ENCODE peak calls at places on chromosomes 4 and X, in five cellular contexts. One of them, this sample, is unnamed.

GRCh38 chr4:82604522-82604921 is 42.7 kb upstream of the TMEM150C start:
- DNase-seq in activated naive CD4-positive, alpha-beta T cell treated with anti-CD3 and anti-CD28 coated beads, Interleukin-2, amount 50 U/mL, for 16 hours: no peak
- DNase-seq in activated naive CD8-positive, alpha-beta T cell treated with anti-CD3 and anti-CD28 coated beads, Interleukin-2, amount 50 U/mL, for 24 hours: no peak
- DNase-seq in EL: no peak
- DNase-seq in PC-3: no peak
- DNase-seq in this sample: no peak

GRCh38 chrX:9493936-9494335 is 29.1 kb downstream of the TBL1X start:
- DNase-seq in PC-3: no peak
- DNase-seq in activated naive CD4-positive, alpha-beta T cell treated with anti-CD3 and anti-CD28 coated beads, Interleukin-2, amount 50 U/mL, for 16 hours: no peak
- DNase-seq in EL: no peak
- DNase-seq in activated naive CD8-positive, alpha-beta T cell treated with anti-CD3 and anti-CD28 coated beads, Interleukin-2, amount 50 U/mL, for 24 hours: no peak
- DNase-seq in this sample: no peak

GRCh38 chr4:2069161-2069971 is 10.2 kb downstream of the NAT8L start:
- DNase-seq in EL: no peak
- DNase-seq in activated naive CD8-positive, alpha-beta T cell treated with anti-CD3 and anti-CD28 coated beads, Interleukin-2, amount 50 U/mL, for 24 hours: no peak
- DNase-seq in PC-3: no peak
- DNase-seq in activated naive CD4-positive, alpha-beta T cell treated with anti-CD3 and anti-CD28 coated beads, Interleukin-2, amount 50 U/mL, for 16 hours: no peak
- DNase-seq in this sample: no peak

GRCh38 chrX:48496660-48497059 is 12.1 kb upstream of the PORCN start:
- DNase-seq in activated naive CD4-positive, alpha-beta T cell treated with anti-CD3 and anti-CD28 coated beads, Interleukin-2, amount 50 U/mL, for 16 hours: no peak
- DNase-seq in EL: peak; percentile 15
- DNase-seq in activated naive CD8-positive, alpha-beta T cell treated with anti-CD3 and anti-CD28 coated beads, Interleukin-2, amount 50 U/mL, for 24 hours: no peak
- DNase-seq in PC-3: peak; percentile 22
- DNase-seq in this sample: peak; percentile 42

GRCh38 chrX:131649741-131650140 is 105.9 kb downstream of the OR13H1 start:
- DNase-seq in EL: no peak
- DNase-seq in activated naive CD4-positive, alpha-beta T cell treated with anti-CD3 and anti-CD28 coated beads, Interleukin-2, amount 50 U/mL, for 16 hours: no peak
- DNase-seq in PC-3: peak; percentile 29
- DNase-seq in activated naive CD8-positive, alpha-beta T cell treated with anti-CD3 and anti-CD28 coated beads, Interleukin-2, amount 50 U/mL, for 24 hours: no peak
- DNase-seq in this sample: no peak

GRCh38 chr4:113433536-113434246 is 327.8 kb downstream of the CAMK2D start:
- DNase-seq in PC-3: no peak
- DNase-seq in EL: peak; percentile 21
- DNase-seq in activated naive CD4-positive, alpha-beta T cell treated with anti-CD3 and anti-CD28 coated beads, Interleukin-2, amount 50 U/mL, for 16 hours: no peak
- DNase-seq in activated naive CD8-positive, alpha-beta T cell treated with anti-CD3 and anti-CD28 coated beads, Interleukin-2, amount 50 U/mL, for 24 hours: no peak
- DNase-seq in this sample: no peak

GRCh38 chr4:54215379-54216072 is 13.6 kb upstream of the PDGFRA start:
- DNase-seq in activated naive CD4-positive, alpha-beta T cell treated with anti-CD3 and anti-CD28 coated beads, Interleukin-2, amount 50 U/mL, for 16 hours: no peak
- DNase-seq in PC-3: no peak
- DNase-seq in EL: no peak
- DNase-seq in activated naive CD8-positive, alpha-beta T cell treated with anti-CD3 and anti-CD28 coated beads, Interleukin-2, amount 50 U/mL, for 24 hours: no peak
- DNase-seq in this sample: no peak

GRCh38 chr4:24164054-24164453 is 274.2 kb upstream of the PPARGC1A start:
- DNase-seq in PC-3: no peak
- DNase-seq in EL: no peak
- DNase-seq in activated naive CD8-positive, alpha-beta T cell treated with anti-CD3 and anti-CD28 coated beads, Interleukin-2, amount 50 U/mL, for 24 hours: no peak
- DNase-seq in activated naive CD4-positive, alpha-beta T cell treated with anti-CD3 and anti-CD28 coated beads, Interleukin-2, amount 50 U/mL, for 16 hours: no peak
- DNase-seq in this sample: peak; percentile 19

GRCh38 chrX:77899081-77899828 is at the start of gene COX7B:
- DNase-seq in PC-3: peak; percentile 99
- DNase-seq in activated naive CD4-positive, alpha-beta T cell treated with anti-CD3 and anti-CD28 coated beads, Interleukin-2, amount 50 U/mL, for 16 hours: peak; percentile 51
- DNase-seq in activated naive CD8-positive, alpha-beta T cell treated with anti-CD3 and anti-CD28 coated beads, Interleukin-2, amount 50 U/mL, for 24 hours: peak; percentile 41
- DNase-seq in EL: peak; percentile 95
- DNase-seq in this sample: peak; percentile 95

GRCh38 chr4:166252487-166253402 is 379.7 kb downstream of the TLL1 start:
- DNase-seq in activated naive CD4-positive, alpha-beta T cell treated with anti-CD3 and anti-CD28 coated beads, Interleukin-2, amount 50 U/mL, for 16 hours: no peak
- DNase-seq in PC-3: peak; percentile 51
- DNase-seq in activated naive CD8-positive, alpha-beta T cell treated with anti-CD3 and anti-CD28 coated beads, Interleukin-2, amount 50 U/mL, for 24 hours: no peak
- DNase-seq in EL: peak; percentile 16
- DNase-seq in this sample: peak; percentile 16

GRCh38 chrX:147917700-147918694 is 6.3 kb downstream of the FMR1 start:
- DNase-seq in PC-3: no peak
- DNase-seq in activated naive CD4-positive, alpha-beta T cell treated with anti-CD3 and anti-CD28 coated beads, Interleukin-2, amount 50 U/mL, for 16 hours: no peak
- DNase-seq in activated naive CD8-positive, alpha-beta T cell treated with anti-CD3 and anti-CD28 coated beads, Interleukin-2, amount 50 U/mL, for 24 hours: no peak
- DNase-seq in EL: no peak
- DNase-seq in this sample: no peak

GRCh38 chr4:30938956-30939528 is 218.9 kb downstream of the PCDH7 start:
- DNase-seq in EL: no peak
- DNase-seq in activated naive CD4-positive, alpha-beta T cell treated with anti-CD3 and anti-CD28 coated beads, Interleukin-2, amount 50 U/mL, for 16 hours: no peak
- DNase-seq in PC-3: no peak
- DNase-seq in activated naive CD8-positive, alpha-beta T cell treated with anti-CD3 and anti-CD28 coated beads, Interleukin-2, amount 50 U/mL, for 24 hours: no peak
- DNase-seq in this sample: no peak

GRCh38 chrX:119045884-119046283 is 26.9 kb upstream of the CT47C1 start:
- DNase-seq in PC-3: peak; percentile 45
- DNase-seq in EL: no peak
- DNase-seq in activated naive CD8-positive, alpha-beta T cell treated with anti-CD3 and anti-CD28 coated beads, Interleukin-2, amount 50 U/mL, for 24 hours: no peak
- DNase-seq in activated naive CD4-positive, alpha-beta T cell treated with anti-CD3 and anti-CD28 coated beads, Interleukin-2, amount 50 U/mL, for 16 hours: no peak
- DNase-seq in this sample: no peak

GRCh38 chr4:972651-973424 is 531 bp downstream of the DGKQ start:
- DNase-seq in activated naive CD4-positive, alpha-beta T cell treated with anti-CD3 and anti-CD28 coated beads, Interleukin-2, amount 50 U/mL, for 16 hours: peak; percentile 66
- DNase-seq in PC-3: peak; percentile 13
- DNase-seq in EL: peak; percentile 30
- DNase-seq in activated naive CD8-positive, alpha-beta T cell treated with anti-CD3 and anti-CD28 coated beads, Interleukin-2, amount 50 U/mL, for 24 hours: peak; percentile 51
- DNase-seq in this sample: no peak

GRCh38 chr4:72767903-72768817 is 199.1 kb upstream of the ADAMTS3 start:
- DNase-seq in activated naive CD8-positive, alpha-beta T cell treated with anti-CD3 and anti-CD28 coated beads, Interleukin-2, amount 50 U/mL, for 24 hours: no peak
- DNase-seq in PC-3: peak; percentile 45
- DNase-seq in activated naive CD4-positive, alpha-beta T cell treated with anti-CD3 and anti-CD28 coated beads, Interleukin-2, amount 50 U/mL, for 16 hours: no peak
- DNase-seq in EL: peak; percentile 92
- DNase-seq in this sample: peak; percentile 35

GRCh38 chrX:132406106-132406505 is 82.7 kb downstream of the MBNL3 start:
- DNase-seq in activated naive CD8-positive, alpha-beta T cell treated with anti-CD3 and anti-CD28 coated beads, Interleukin-2, amount 50 U/mL, for 24 hours: no peak
- DNase-seq in PC-3: no peak
- DNase-seq in activated naive CD4-positive, alpha-beta T cell treated with anti-CD3 and anti-CD28 coated beads, Interleukin-2, amount 50 U/mL, for 16 hours: no peak
- DNase-seq in EL: no peak
- DNase-seq in this sample: no peak

GRCh38 chr4:70533791-70534190 is 15.4 kb downstream of the AMTN start:
- DNase-seq in EL: no peak
- DNase-seq in activated naive CD8-positive, alpha-beta T cell treated with anti-CD3 and anti-CD28 coated beads, Interleukin-2, amount 50 U/mL, for 24 hours: no peak
- DNase-seq in activated naive CD4-positive, alpha-beta T cell treated with anti-CD3 and anti-CD28 coated beads, Interleukin-2, amount 50 U/mL, for 16 hours: no peak
- DNase-seq in PC-3: no peak
- DNase-seq in this sample: no peak

GRCh38 chr4:54909964-54910363 is 215.4 kb downstream of the KDR start:
- DNase-seq in activated naive CD4-positive, alpha-beta T cell treated with anti-CD3 and anti-CD28 coated beads, Interleukin-2, amount 50 U/mL, for 16 hours: no peak
- DNase-seq in activated naive CD8-positive, alpha-beta T cell treated with anti-CD3 and anti-CD28 coated beads, Interleukin-2, amount 50 U/mL, for 24 hours: no peak
- DNase-seq in EL: no peak
- DNase-seq in PC-3: no peak
- DNase-seq in this sample: no peak

GRCh38 chr4:124777007-124777406 is 64.5 kb upstream of the ANKRD50 start:
- DNase-seq in PC-3: peak; percentile 26
- DNase-seq in EL: peak; percentile 2
- DNase-seq in activated naive CD4-positive, alpha-beta T cell treated with anti-CD3 and anti-CD28 coated beads, Interleukin-2, amount 50 U/mL, for 16 hours: no peak
- DNase-seq in activated naive CD8-positive, alpha-beta T cell treated with anti-CD3 and anti-CD28 coated beads, Interleukin-2, amount 50 U/mL, for 24 hours: no peak
- DNase-seq in this sample: no peak

GRCh38 chrX:12921886-12922599 is 15.6 kb downstream of the TLR8 start:
- DNase-seq in activated naive CD8-positive, alpha-beta T cell treated with anti-CD3 and anti-CD28 coated beads, Interleukin-2, amount 50 U/mL, for 24 hours: no peak
- DNase-seq in EL: no peak
- DNase-seq in activated naive CD4-positive, alpha-beta T cell treated with anti-CD3 and anti-CD28 coated beads, Interleukin-2, amount 50 U/mL, for 16 hours: no peak
- DNase-seq in PC-3: no peak
- DNase-seq in this sample: no peak

GRCh38 chr4:85175190-85175589 is 208.7 kb upstream of the WDFY3 start:
- DNase-seq in activated naive CD8-positive, alpha-beta T cell treated with anti-CD3 and anti-CD28 coated beads, Interleukin-2, amount 50 U/mL, for 24 hours: no peak
- DNase-seq in activated naive CD4-positive, alpha-beta T cell treated with anti-CD3 and anti-CD28 coated beads, Interleukin-2, amount 50 U/mL, for 16 hours: no peak
- DNase-seq in PC-3: no peak
- DNase-seq in EL: no peak
- DNase-seq in this sample: no peak

GRCh38 chr4:139266583-139267257 is 13.3 kb downstream of the MGARP start:
- DNase-seq in PC-3: no peak
- DNase-seq in activated naive CD8-positive, alpha-beta T cell treated with anti-CD3 and anti-CD28 coated beads, Interleukin-2, amount 50 U/mL, for 24 hours: peak; percentile 79
- DNase-seq in EL: peak; percentile 91
- DNase-seq in activated naive CD4-positive, alpha-beta T cell treated with anti-CD3 and anti-CD28 coated beads, Interleukin-2, amount 50 U/mL, for 16 hours: peak; percentile 72
- DNase-seq in this sample: peak; percentile 57

GRCh38 chr4:81404294-81404693 is 67.4 kb downstream of the RASGEF1B start:
- DNase-seq in PC-3: peak; percentile 11
- DNase-seq in activated naive CD4-positive, alpha-beta T cell treated with anti-CD3 and anti-CD28 coated beads, Interleukin-2, amount 50 U/mL, for 16 hours: no peak
- DNase-seq in EL: no peak
- DNase-seq in activated naive CD8-positive, alpha-beta T cell treated with anti-CD3 and anti-CD28 coated beads, Interleukin-2, amount 50 U/mL, for 24 hours: no peak
- DNase-seq in this sample: no peak

GRCh38 chr4:76606662-76607265 is 171.7 kb downstream of the SHROOM3 start:
- DNase-seq in activated naive CD8-positive, alpha-beta T cell treated with anti-CD3 and anti-CD28 coated beads, Interleukin-2, amount 50 U/mL, for 24 hours: no peak
- DNase-seq in PC-3: no peak
- DNase-seq in activated naive CD4-positive, alpha-beta T cell treated with anti-CD3 and anti-CD28 coated beads, Interleukin-2, amount 50 U/mL, for 16 hours: no peak
- DNase-seq in EL: no peak
- DNase-seq in this sample: no peak

GRCh38 chrX:2374086-2374485 is 126.7 kb downstream of the DHRSX start:
- DNase-seq in activated naive CD8-positive, alpha-beta T cell treated with anti-CD3 and anti-CD28 coated beads, Interleukin-2, amount 50 U/mL, for 24 hours: no peak
- DNase-seq in PC-3: no peak
- DNase-seq in EL: peak; percentile 43
- DNase-seq in activated naive CD4-positive, alpha-beta T cell treated with anti-CD3 and anti-CD28 coated beads, Interleukin-2, amount 50 U/mL, for 16 hours: no peak
- DNase-seq in this sample: no peak

GRCh38 chrX:39309018-39309620 is 507.9 kb downstream of the MID1IP1 start:
- DNase-seq in activated naive CD4-positive, alpha-beta T cell treated with anti-CD3 and anti-CD28 coated beads, Interleukin-2, amount 50 U/mL, for 16 hours: peak; percentile 67
- DNase-seq in EL: peak; percentile 3
- DNase-seq in PC-3: no peak
- DNase-seq in activated naive CD8-positive, alpha-beta T cell treated with anti-CD3 and anti-CD28 coated beads, Interleukin-2, amount 50 U/mL, for 24 hours: peak; percentile 44
- DNase-seq in this sample: peak; percentile 29

GRCh38 chrX:103536732-103537131 is 17.4 kb upstream of the RAB40A start:
- DNase-seq in EL: no peak
- DNase-seq in activated naive CD8-positive, alpha-beta T cell treated with anti-CD3 and anti-CD28 coated beads, Interleukin-2, amount 50 U/mL, for 24 hours: no peak
- DNase-seq in PC-3: no peak
- DNase-seq in activated naive CD4-positive, alpha-beta T cell treated with anti-CD3 and anti-CD28 coated beads, Interleukin-2, amount 50 U/mL, for 16 hours: no peak
- DNase-seq in this sample: no peak

GRCh38 chr4:5711479-5712184 is 631 bp downstream of the EVC start:
- DNase-seq in EL: peak; percentile 55
- DNase-seq in activated naive CD4-positive, alpha-beta T cell treated with anti-CD3 and anti-CD28 coated beads, Interleukin-2, amount 50 U/mL, for 16 hours: no peak
- DNase-seq in activated naive CD8-positive, alpha-beta T cell treated with anti-CD3 and anti-CD28 coated beads, Interleukin-2, amount 50 U/mL, for 24 hours: no peak
- DNase-seq in PC-3: peak; percentile 25
- DNase-seq in this sample: peak; percentile 28

GRCh38 chr4:26050212-26050643 is 136.2 kb downstream of the SMIM20 start:
- DNase-seq in activated naive CD4-positive, alpha-beta T cell treated with anti-CD3 and anti-CD28 coated beads, Interleukin-2, amount 50 U/mL, for 16 hours: no peak
- DNase-seq in EL: no peak
- DNase-seq in activated naive CD8-positive, alpha-beta T cell treated with anti-CD3 and anti-CD28 coated beads, Interleukin-2, amount 50 U/mL, for 24 hours: no peak
- DNase-seq in PC-3: no peak
- DNase-seq in this sample: no peak

GRCh38 chrX:101359966-101360365 is 11.4 kb upstream of the TIMM8A start:
- DNase-seq in EL: peak; percentile 23
- DNase-seq in PC-3: no peak
- DNase-seq in activated naive CD4-positive, alpha-beta T cell treated with anti-CD3 and anti-CD28 coated beads, Interleukin-2, amount 50 U/mL, for 16 hours: no peak
- DNase-seq in activated naive CD8-positive, alpha-beta T cell treated with anti-CD3 and anti-CD28 coated beads, Interleukin-2, amount 50 U/mL, for 24 hours: no peak
- DNase-seq in this sample: no peak

GRCh38 chr4:152936446-152937279 is 540 bp downstream of the FHDC1 start:
- DNase-seq in activated naive CD4-positive, alpha-beta T cell treated with anti-CD3 and anti-CD28 coated beads, Interleukin-2, amount 50 U/mL, for 16 hours: peak; percentile 15
- DNase-seq in EL: peak; percentile 43
- DNase-seq in PC-3: peak; percentile 21
- DNase-seq in activated naive CD8-positive, alpha-beta T cell treated with anti-CD3 and anti-CD28 coated beads, Interleukin-2, amount 50 U/mL, for 24 hours: peak; percentile 19
- DNase-seq in this sample: peak; percentile 10

GRCh38 chr4:31365006-31365690 is 645.0 kb downstream of the PCDH7 start:
- DNase-seq in activated naive CD4-positive, alpha-beta T cell treated with anti-CD3 and anti-CD28 coated beads, Interleukin-2, amount 50 U/mL, for 16 hours: no peak
- DNase-seq in PC-3: no peak
- DNase-seq in EL: no peak
- DNase-seq in activated naive CD8-positive, alpha-beta T cell treated with anti-CD3 and anti-CD28 coated beads, Interleukin-2, amount 50 U/mL, for 24 hours: no peak
- DNase-seq in this sample: no peak

GRCh38 chr4:6225469-6225868 is 25.1 kb upstream of the JAKMIP1 start:
- DNase-seq in activated naive CD8-positive, alpha-beta T cell treated with anti-CD3 and anti-CD28 coated beads, Interleukin-2, amount 50 U/mL, for 24 hours: peak; percentile 19
- DNase-seq in EL: peak; percentile 14
- DNase-seq in activated naive CD4-positive, alpha-beta T cell treated with anti-CD3 and anti-CD28 coated beads, Interleukin-2, amount 50 U/mL, for 16 hours: no peak
- DNase-seq in PC-3: peak; percentile 28
- DNase-seq in this sample: peak; percentile 41

GRCh38 chr4:42412251-42412650 is 15.0 kb downstream of the SHISA3 start:
- DNase-seq in EL: peak; percentile 21
- DNase-seq in activated naive CD8-positive, alpha-beta T cell treated with anti-CD3 and anti-CD28 coated beads, Interleukin-2, amount 50 U/mL, for 24 hours: no peak
- DNase-seq in activated naive CD4-positive, alpha-beta T cell treated with anti-CD3 and anti-CD28 coated beads, Interleukin-2, amount 50 U/mL, for 16 hours: no peak
- DNase-seq in PC-3: peak; percentile 89
- DNase-seq in this sample: peak; percentile 62

GRCh38 chr4:164529486-164529885 is 224.4 kb upstream of the SMIM31 start:
- DNase-seq in EL: no peak
- DNase-seq in PC-3: no peak
- DNase-seq in activated naive CD4-positive, alpha-beta T cell treated with anti-CD3 and anti-CD28 coated beads, Interleukin-2, amount 50 U/mL, for 16 hours: no peak
- DNase-seq in activated naive CD8-positive, alpha-beta T cell treated with anti-CD3 and anti-CD28 coated beads, Interleukin-2, amount 50 U/mL, for 24 hours: no peak
- DNase-seq in this sample: no peak

GRCh38 chr4:15868065-15868464 is 70.5 kb downstream of the FGFBP1 start:
- DNase-seq in PC-3: peak; percentile 37
- DNase-seq in EL: peak; percentile 18
- DNase-seq in activated naive CD4-positive, alpha-beta T cell treated with anti-CD3 and anti-CD28 coated beads, Interleukin-2, amount 50 U/mL, for 16 hours: no peak
- DNase-seq in activated naive CD8-positive, alpha-beta T cell treated with anti-CD3 and anti-CD28 coated beads, Interleukin-2, amount 50 U/mL, for 24 hours: no peak
- DNase-seq in this sample: peak; percentile 23

GRCh38 chr4:7389101-7389701 is 45.5 kb downstream of the PSAPL1 start:
- DNase-seq in EL: no peak
- DNase-seq in PC-3: no peak
- DNase-seq in activated naive CD8-positive, alpha-beta T cell treated with anti-CD3 and anti-CD28 coated beads, Interleukin-2, amount 50 U/mL, for 24 hours: no peak
- DNase-seq in activated naive CD4-positive, alpha-beta T cell treated with anti-CD3 and anti-CD28 coated beads, Interleukin-2, amount 50 U/mL, for 16 hours: peak; percentile 4
- DNase-seq in this sample: no peak

GRCh38 chrX:129493643-129494042 is 29.6 kb downstream of the SMARCA1 start:
- DNase-seq in PC-3: peak; percentile 77
- DNase-seq in activated naive CD8-positive, alpha-beta T cell treated with anti-CD3 and anti-CD28 coated beads, Interleukin-2, amount 50 U/mL, for 24 hours: no peak
- DNase-seq in activated naive CD4-positive, alpha-beta T cell treated with anti-CD3 and anti-CD28 coated beads, Interleukin-2, amount 50 U/mL, for 16 hours: no peak
- DNase-seq in EL: peak; percentile 59
- DNase-seq in this sample: peak; percentile 34

GRCh38 chr4:151021637-151022334 is 6.7 kb upstream of the LRBA start:
- DNase-seq in PC-3: no peak
- DNase-seq in activated naive CD8-positive, alpha-beta T cell treated with anti-CD3 and anti-CD28 coated beads, Interleukin-2, amount 50 U/mL, for 24 hours: no peak
- DNase-seq in activated naive CD4-positive, alpha-beta T cell treated with anti-CD3 and anti-CD28 coated beads, Interleukin-2, amount 50 U/mL, for 16 hours: no peak
- DNase-seq in EL: no peak
- DNase-seq in this sample: no peak

This sample was measured in A172.